ENCODE peak calls at places on chromosomes 11 and 22, in ten cellular contexts. One of them, this sample, is unnamed.

GRCh38 chr11:28713850-28714249 is 605.7 kb downstream of the METTL15 start:
- DNase-seq in type B pancreatic cell: no peak
- DNase-seq in mucosa of gallbladder: no peak
- DNase-seq in B cell: no peak
- DNase-seq in upper lobe of right lung: no peak
- DNase-seq in caudate nucleus: no peak
- DNase-seq in endothelial cell: no peak
- DNase-seq in stimulated activated CD4-positive, alpha-beta T cell treated with anti-CD3 and anti-CD28 coated beads, Interleukin-1b, Interleukin-23, amount 100 ng/mL, for 24 hours: no peak
- DNase-seq in substantia nigra: no peak
- DNase-seq in AG20443: no peak
- DNase-seq in this sample: no peak

GRCh38 chr22:47543447-47543846 is 781.0 kb downstream of the TBC1D22A start:
- DNase-seq in type B pancreatic cell: peak; percentile 43
- DNase-seq in mucosa of gallbladder: no peak
- DNase-seq in B cell: no peak
- DNase-seq in upper lobe of right lung: no peak
- DNase-seq in caudate nucleus: no peak
- DNase-seq in endothelial cell: no peak
- DNase-seq in stimulated activated CD4-positive, alpha-beta T cell treated with anti-CD3 and anti-CD28 coated beads, Interleukin-1b, Interleukin-23, amount 100 ng/mL, for 24 hours: no peak
- DNase-seq in substantia nigra: no peak
- DNase-seq in AG20443: no peak
- DNase-seq in this sample: no peak

GRCh38 chr11:122803716-122804115 is 34.6 kb upstream of the CRTAM start:
- DNase-seq in type B pancreatic cell: no peak
- DNase-seq in mucosa of gallbladder: no peak
- DNase-seq in B cell: no peak
- DNase-seq in upper lobe of right lung: no peak
- DNase-seq in caudate nucleus: no peak
- DNase-seq in endothelial cell: no peak
- DNase-seq in stimulated activated CD4-positive, alpha-beta T cell treated with anti-CD3 and anti-CD28 coated beads, Interleukin-1b, Interleukin-23, amount 100 ng/mL, for 24 hours: no peak
- DNase-seq in substantia nigra: no peak
- DNase-seq in AG20443: no peak
- DNase-seq in this sample: no peak

GRCh38 chr11:115670538-115671200 is 166.5 kb upstream of the CADM1 start:
- DNase-seq in type B pancreatic cell: no peak
- DNase-seq in mucosa of gallbladder: no peak
- DNase-seq in B cell: no peak
- DNase-seq in upper lobe of right lung: no peak
- DNase-seq in caudate nucleus: no peak
- DNase-seq in endothelial cell: no peak
- DNase-seq in stimulated activated CD4-positive, alpha-beta T cell treated with anti-CD3 and anti-CD28 coated beads, Interleukin-1b, Interleukin-23, amount 100 ng/mL, for 24 hours: no peak
- DNase-seq in substantia nigra: no peak
- DNase-seq in AG20443: no peak
- DNase-seq in this sample: no peak

GRCh38 chr22:32044913-32045312 is 1.9 kb downstream of the SLC5A1 start:
- DNase-seq in type B pancreatic cell: no peak
- DNase-seq in mucosa of gallbladder: peak; percentile 43
- DNase-seq in B cell: no peak
- DNase-seq in upper lobe of right lung: no peak
- DNase-seq in caudate nucleus: no peak
- DNase-seq in endothelial cell: no peak
- DNase-seq in stimulated activated CD4-positive, alpha-beta T cell treated with anti-CD3 and anti-CD28 coated beads, Interleukin-1b, Interleukin-23, amount 100 ng/mL, for 24 hours: no peak
- DNase-seq in substantia nigra: no peak
- DNase-seq in AG20443: no peak
- DNase-seq in this sample: no peak

GRCh38 chr11:98572941-98573340 is 447.8 kb upstream of the CNTN5 start:
- DNase-seq in type B pancreatic cell: no peak
- DNase-seq in mucosa of gallbladder: no peak
- DNase-seq in B cell: no peak
- DNase-seq in upper lobe of right lung: no peak
- DNase-seq in caudate nucleus: no peak
- DNase-seq in endothelial cell: no peak
- DNase-seq in stimulated activated CD4-positive, alpha-beta T cell treated with anti-CD3 and anti-CD28 coated beads, Interleukin-1b, Interleukin-23, amount 100 ng/mL, for 24 hours: no peak
- DNase-seq in substantia nigra: no peak
- DNase-seq in AG20443: no peak
- DNase-seq in this sample: no peak

GRCh38 chr11:115929618-115930129 is 425.5 kb upstream of the CADM1 start:
- DNase-seq in type B pancreatic cell: no peak
- DNase-seq in mucosa of gallbladder: no peak
- DNase-seq in B cell: no peak
- DNase-seq in upper lobe of right lung: no peak
- DNase-seq in caudate nucleus: no peak
- DNase-seq in endothelial cell: no peak
- DNase-seq in stimulated activated CD4-positive, alpha-beta T cell treated with anti-CD3 and anti-CD28 coated beads, Interleukin-1b, Interleukin-23, amount 100 ng/mL, for 24 hours: no peak
- DNase-seq in substantia nigra: no peak
- DNase-seq in AG20443: no peak
- DNase-seq in this sample: no peak

GRCh38 chr22:44728761-44729261 is 23.6 kb upstream of the ARHGAP8 start:
- DNase-seq in type B pancreatic cell: no peak
- DNase-seq in mucosa of gallbladder: no peak
- DNase-seq in B cell: no peak
- DNase-seq in upper lobe of right lung: no peak
- DNase-seq in caudate nucleus: no peak
- DNase-seq in endothelial cell: no peak
- DNase-seq in stimulated activated CD4-positive, alpha-beta T cell treated with anti-CD3 and anti-CD28 coated beads, Interleukin-1b, Interleukin-23, amount 100 ng/mL, for 24 hours: no peak
- DNase-seq in substantia nigra: no peak
- DNase-seq in AG20443: no peak
- DNase-seq in this sample: no peak

GRCh38 chr11:74696932-74697687 is 34.1 kb downstream of the CHRDL2 start:
- DNase-seq in type B pancreatic cell: no peak
- DNase-seq in mucosa of gallbladder: peak; percentile 80
- DNase-seq in B cell: no peak
- DNase-seq in upper lobe of right lung: peak; percentile 90
- DNase-seq in caudate nucleus: no peak
- DNase-seq in endothelial cell: peak; percentile 41
- DNase-seq in stimulated activated CD4-positive, alpha-beta T cell treated with anti-CD3 and anti-CD28 coated beads, Interleukin-1b, Interleukin-23, amount 100 ng/mL, for 24 hours: no peak
- DNase-seq in substantia nigra: no peak
- DNase-seq in AG20443: peak; percentile 93
- DNase-seq in this sample: peak; percentile 55

GRCh38 chr22:45240137-45240809 is 421 bp downstream of the KIAA0930 start:
- DNase-seq in type B pancreatic cell: no peak
- DNase-seq in mucosa of gallbladder: no peak
- DNase-seq in B cell: peak; percentile 69
- DNase-seq in upper lobe of right lung: peak; percentile 80
- DNase-seq in caudate nucleus: no peak
- DNase-seq in endothelial cell: peak; percentile 41
- DNase-seq in stimulated activated CD4-positive, alpha-beta T cell treated with anti-CD3 and anti-CD28 coated beads, Interleukin-1b, Interleukin-23, amount 100 ng/mL, for 24 hours: peak; percentile 18
- DNase-seq in substantia nigra: no peak
- DNase-seq in AG20443: peak; percentile 69
- DNase-seq in this sample: peak; percentile 54

GRCh38 chr11:45560935-45561330 is 104.5 kb downstream of the CHST1 start:
- DNase-seq in type B pancreatic cell: no peak
- DNase-seq in mucosa of gallbladder: no peak
- DNase-seq in B cell: no peak
- DNase-seq in upper lobe of right lung: no peak
- DNase-seq in caudate nucleus: no peak
- DNase-seq in endothelial cell: no peak
- DNase-seq in stimulated activated CD4-positive, alpha-beta T cell treated with anti-CD3 and anti-CD28 coated beads, Interleukin-1b, Interleukin-23, amount 100 ng/mL, for 24 hours: no peak
- DNase-seq in substantia nigra: no peak
- DNase-seq in AG20443: no peak
- DNase-seq in this sample: no peak

GRCh38 chr11:9947231-9947864 is 283.5 kb downstream of the SWAP70 start:
- DNase-seq in type B pancreatic cell: no peak
- DNase-seq in mucosa of gallbladder: no peak
- DNase-seq in B cell: peak; percentile 7
- DNase-seq in upper lobe of right lung: no peak
- DNase-seq in caudate nucleus: no peak
- DNase-seq in endothelial cell: no peak
- DNase-seq in stimulated activated CD4-positive, alpha-beta T cell treated with anti-CD3 and anti-CD28 coated beads, Interleukin-1b, Interleukin-23, amount 100 ng/mL, for 24 hours: no peak
- DNase-seq in substantia nigra: no peak
- DNase-seq in AG20443: no peak
- DNase-seq in this sample: no peak

GRCh38 chr11:132037961-132038360 is 667.5 kb downstream of the NTM start:
- DNase-seq in type B pancreatic cell: no peak
- DNase-seq in mucosa of gallbladder: no peak
- DNase-seq in B cell: no peak
- DNase-seq in upper lobe of right lung: no peak
- DNase-seq in caudate nucleus: no peak
- DNase-seq in endothelial cell: no peak
- DNase-seq in stimulated activated CD4-positive, alpha-beta T cell treated with anti-CD3 and anti-CD28 coated beads, Interleukin-1b, Interleukin-23, amount 100 ng/mL, for 24 hours: no peak
- DNase-seq in substantia nigra: no peak
- DNase-seq in AG20443: no peak
- DNase-seq in this sample: no peak

GRCh38 chr11:130234315-130234714 is 74.7 kb downstream of the ST14 start:
- DNase-seq in type B pancreatic cell: no peak
- DNase-seq in mucosa of gallbladder: no peak
- DNase-seq in B cell: no peak
- DNase-seq in upper lobe of right lung: no peak
- DNase-seq in caudate nucleus: no peak
- DNase-seq in endothelial cell: no peak
- DNase-seq in stimulated activated CD4-positive, alpha-beta T cell treated with anti-CD3 and anti-CD28 coated beads, Interleukin-1b, Interleukin-23, amount 100 ng/mL, for 24 hours: no peak
- DNase-seq in substantia nigra: no peak
- DNase-seq in AG20443: no peak
- DNase-seq in this sample: no peak

GRCh38 chr22:41625577-41625976 is 4.5 kb downstream of the XRCC6 start:
- DNase-seq in type B pancreatic cell: no peak
- DNase-seq in mucosa of gallbladder: no peak
- DNase-seq in B cell: no peak
- DNase-seq in upper lobe of right lung: no peak
- DNase-seq in caudate nucleus: no peak
- DNase-seq in endothelial cell: no peak
- DNase-seq in stimulated activated CD4-positive, alpha-beta T cell treated with anti-CD3 and anti-CD28 coated beads, Interleukin-1b, Interleukin-23, amount 100 ng/mL, for 24 hours: no peak
- DNase-seq in substantia nigra: no peak
- DNase-seq in AG20443: no peak
- DNase-seq in this sample: no peak

GRCh38 chr22:42288791-42289190 is 18.3 kb upstream of the TCF20 start:
- DNase-seq in type B pancreatic cell: no peak
- DNase-seq in mucosa of gallbladder: no peak
- DNase-seq in B cell: no peak
- DNase-seq in upper lobe of right lung: no peak
- DNase-seq in caudate nucleus: no peak
- DNase-seq in endothelial cell: no peak
- DNase-seq in stimulated activated CD4-positive, alpha-beta T cell treated with anti-CD3 and anti-CD28 coated beads, Interleukin-1b, Interleukin-23, amount 100 ng/mL, for 24 hours: no peak
- DNase-seq in substantia nigra: no peak
- DNase-seq in AG20443: no peak
- DNase-seq in this sample: no peak

GRCh38 chr11:72972541-72973128 is 158.4 kb downstream of the ATG16L2 start:
- DNase-seq in type B pancreatic cell: no peak
- DNase-seq in mucosa of gallbladder: no peak
- DNase-seq in B cell: no peak
- DNase-seq in upper lobe of right lung: no peak
- DNase-seq in caudate nucleus: no peak
- DNase-seq in endothelial cell: no peak
- DNase-seq in stimulated activated CD4-positive, alpha-beta T cell treated with anti-CD3 and anti-CD28 coated beads, Interleukin-1b, Interleukin-23, amount 100 ng/mL, for 24 hours: no peak
- DNase-seq in substantia nigra: no peak
- DNase-seq in AG20443: peak; percentile 20
- DNase-seq in this sample: no peak

GRCh38 chr11:121890377-121890776 is 225.6 kb downstream of the BLID start:
- DNase-seq in type B pancreatic cell: no peak
- DNase-seq in mucosa of gallbladder: no peak
- DNase-seq in B cell: no peak
- DNase-seq in upper lobe of right lung: no peak
- DNase-seq in caudate nucleus: no peak
- DNase-seq in endothelial cell: no peak
- DNase-seq in stimulated activated CD4-positive, alpha-beta T cell treated with anti-CD3 and anti-CD28 coated beads, Interleukin-1b, Interleukin-23, amount 100 ng/mL, for 24 hours: no peak
- DNase-seq in substantia nigra: no peak
- DNase-seq in AG20443: peak; percentile 69
- DNase-seq in this sample: no peak

GRCh38 chr22:37196539-37197450 is 8.7 kb upstream of the C1QTNF6 start:
- DNase-seq in type B pancreatic cell: no peak
- DNase-seq in mucosa of gallbladder: peak; percentile 84
- DNase-seq in B cell: no peak
- DNase-seq in upper lobe of right lung: peak; percentile 89
- DNase-seq in caudate nucleus: no peak
- DNase-seq in endothelial cell: no peak
- DNase-seq in stimulated activated CD4-positive, alpha-beta T cell treated with anti-CD3 and anti-CD28 coated beads, Interleukin-1b, Interleukin-23, amount 100 ng/mL, for 24 hours: no peak
- DNase-seq in substantia nigra: no peak
- DNase-seq in AG20443: peak; percentile 95
- DNase-seq in this sample: peak; percentile 67

GRCh38 chr11:68406318-68407313 is 53.9 kb upstream of the PPP6R3 start:
- DNase-seq in type B pancreatic cell: no peak
- DNase-seq in mucosa of gallbladder: no peak
- DNase-seq in B cell: no peak
- DNase-seq in upper lobe of right lung: no peak
- DNase-seq in caudate nucleus: no peak
- DNase-seq in endothelial cell: no peak
- DNase-seq in stimulated activated CD4-positive, alpha-beta T cell treated with anti-CD3 and anti-CD28 coated beads, Interleukin-1b, Interleukin-23, amount 100 ng/mL, for 24 hours: no peak
- DNase-seq in substantia nigra: no peak
- DNase-seq in AG20443: no peak
- DNase-seq in this sample: no peak

GRCh38 chr11:4647795-4648194 is 4.0 kb downstream of the OR51E1 start:
- DNase-seq in type B pancreatic cell: no peak
- DNase-seq in mucosa of gallbladder: no peak
- DNase-seq in B cell: no peak
- DNase-seq in upper lobe of right lung: no peak
- DNase-seq in caudate nucleus: no peak
- DNase-seq in endothelial cell: no peak
- DNase-seq in stimulated activated CD4-positive, alpha-beta T cell treated with anti-CD3 and anti-CD28 coated beads, Interleukin-1b, Interleukin-23, amount 100 ng/mL, for 24 hours: no peak
- DNase-seq in substantia nigra: no peak
- DNase-seq in AG20443: no peak
- DNase-seq in this sample: no peak

This sample was measured in mesothelial cell of epicardium.